ENCODE peak calls at places on chromosomes 3 and 15, in seven cellular contexts. One of them, this sample, is unnamed.
A peak's percentile ranks its signal among the peaks of the same experiment; 100 is the strongest.

GRCh38 chr15:94119215-94119815 is 112.0 kb upstream of the MCTP2 start:
- DNase-seq in A549: no peak
- DNase-seq in uterus: peak; percentile 63
- DNase-seq in lower lobe of right lung: no peak
- DNase-seq in hepatocyte: no peak
- DNase-seq in astrocyte: no peak
- DNase-seq in breast epithelium: no peak
- DNase-seq in this sample: no peak

GRCh38 chr15:93250212-93250611 is 161.2 kb upstream of the RGMA start:
- DNase-seq in A549: no peak
- DNase-seq in uterus: no peak
- DNase-seq in lower lobe of right lung: no peak
- DNase-seq in hepatocyte: no peak
- DNase-seq in astrocyte: no peak
- DNase-seq in breast epithelium: no peak
- DNase-seq in this sample: no peak

GRCh38 chr15:47965297-47965696 is 155.5 kb upstream of the SLC24A5 start:
- DNase-seq in A549: no peak
- DNase-seq in uterus: no peak
- DNase-seq in lower lobe of right lung: no peak
- DNase-seq in hepatocyte: no peak
- DNase-seq in astrocyte: no peak
- DNase-seq in breast epithelium: no peak
- DNase-seq in this sample: no peak

GRCh38 chr15:76335851-76336253 is 721 bp upstream of the ISL2 start:
- DNase-seq in A549: peak; percentile 81
- DNase-seq in uterus: no peak
- DNase-seq in lower lobe of right lung: no peak
- DNase-seq in hepatocyte: no peak
- DNase-seq in astrocyte: no peak
- DNase-seq in breast epithelium: no peak
- DNase-seq in this sample: no peak

GRCh38 chr3:179661777-179662176 is 8.9 kb downstream of the USP13 start:
- DNase-seq in A549: no peak
- DNase-seq in uterus: no peak
- DNase-seq in lower lobe of right lung: no peak
- DNase-seq in hepatocyte: no peak
- DNase-seq in astrocyte: no peak
- DNase-seq in breast epithelium: no peak
- DNase-seq in this sample: no peak

GRCh38 chr3:74059301-74059700 is 434.6 kb upstream of the PDZRN3 start:
- DNase-seq in A549: no peak
- DNase-seq in uterus: no peak
- DNase-seq in lower lobe of right lung: no peak
- DNase-seq in hepatocyte: no peak
- DNase-seq in astrocyte: no peak
- DNase-seq in breast epithelium: no peak
- DNase-seq in this sample: no peak

GRCh38 chr15:23073890-23074631 is 34.7 kb upstream of the TUBGCP5 start:
- DNase-seq in A549: no peak
- DNase-seq in uterus: no peak
- DNase-seq in lower lobe of right lung: peak; percentile 58
- DNase-seq in hepatocyte: no peak
- DNase-seq in astrocyte: no peak
- DNase-seq in breast epithelium: peak; percentile 69
- DNase-seq in this sample: peak; percentile 27

GRCh38 chr3:14254812-14255702 is 76.4 kb downstream of the LSM3 start:
- DNase-seq in A549: no peak
- DNase-seq in uterus: no peak
- DNase-seq in lower lobe of right lung: no peak
- DNase-seq in hepatocyte: no peak
- DNase-seq in astrocyte: no peak
- DNase-seq in breast epithelium: no peak
- DNase-seq in this sample: no peak

GRCh38 chr3:188734395-188734794 is 437.4 kb upstream of the TPRG1 start:
- DNase-seq in A549: no peak
- DNase-seq in uterus: no peak
- DNase-seq in lower lobe of right lung: no peak
- DNase-seq in hepatocyte: no peak
- DNase-seq in astrocyte: no peak
- DNase-seq in breast epithelium: no peak
- DNase-seq in this sample: no peak

GRCh38 chr15:47820047-47820779 is 102.9 kb downstream of the SEMA6D start:
- DNase-seq in A549: no peak
- DNase-seq in uterus: no peak
- DNase-seq in lower lobe of right lung: no peak
- DNase-seq in hepatocyte: no peak
- DNase-seq in astrocyte: peak; percentile 62
- DNase-seq in breast epithelium: no peak
- DNase-seq in this sample: no peak

GRCh38 chr15:66462630-66463029 is 34.9 kb downstream of the SNAPC5 start:
- DNase-seq in A549: no peak
- DNase-seq in uterus: no peak
- DNase-seq in lower lobe of right lung: no peak
- DNase-seq in hepatocyte: no peak
- DNase-seq in astrocyte: no peak
- DNase-seq in breast epithelium: no peak
- DNase-seq in this sample: no peak

GRCh38 chr3:69339766-69340165 is 46.1 kb downstream of the FRMD4B start:
- DNase-seq in A549: no peak
- DNase-seq in uterus: no peak
- DNase-seq in lower lobe of right lung: peak; percentile 65
- DNase-seq in hepatocyte: no peak
- DNase-seq in astrocyte: no peak
- DNase-seq in breast epithelium: no peak
- DNase-seq in this sample: no peak

GRCh38 chr3:73164622-73165021 is 103.2 kb downstream of the EBLN2 start:
- DNase-seq in A549: no peak
- DNase-seq in uterus: no peak
- DNase-seq in lower lobe of right lung: no peak
- DNase-seq in hepatocyte: no peak
- DNase-seq in astrocyte: no peak
- DNase-seq in breast epithelium: no peak
- DNase-seq in this sample: no peak

GRCh38 chr3:186385856-186386602 is 24.0 kb upstream of the DGKG start:
- DNase-seq in A549: no peak
- DNase-seq in uterus: no peak
- DNase-seq in lower lobe of right lung: no peak
- DNase-seq in hepatocyte: no peak
- DNase-seq in astrocyte: no peak
- DNase-seq in breast epithelium: no peak
- DNase-seq in this sample: no peak

GRCh38 chr3:132804498-132804897 is 82.3 kb upstream of the NPHP3 start:
- DNase-seq in A549: no peak
- DNase-seq in uterus: no peak
- DNase-seq in lower lobe of right lung: no peak
- DNase-seq in hepatocyte: no peak
- DNase-seq in astrocyte: peak; percentile 60
- DNase-seq in breast epithelium: no peak
- DNase-seq in this sample: no peak

GRCh38 chr3:69879051-69879450 is 120.5 kb upstream of the SAMMSON start:
- DNase-seq in A549: no peak
- DNase-seq in uterus: no peak
- DNase-seq in lower lobe of right lung: no peak
- DNase-seq in hepatocyte: no peak
- DNase-seq in astrocyte: no peak
- DNase-seq in breast epithelium: no peak
- DNase-seq in this sample: no peak

GRCh38 chr15:101810905-101811304 is 1.1 kb upstream of the OR4F15 start:
- DNase-seq in A549: no peak
- DNase-seq in uterus: no peak
- DNase-seq in lower lobe of right lung: no peak
- DNase-seq in hepatocyte: peak; percentile 22
- DNase-seq in astrocyte: peak; percentile 7
- DNase-seq in breast epithelium: no peak
- DNase-seq in this sample: no peak

GRCh38 chr3:167920747-167921146 is 175.0 kb downstream of the GOLIM4 start:
- DNase-seq in A549: no peak
- DNase-seq in uterus: no peak
- DNase-seq in lower lobe of right lung: no peak
- DNase-seq in hepatocyte: no peak
- DNase-seq in astrocyte: no peak
- DNase-seq in breast epithelium: no peak
- DNase-seq in this sample: no peak

GRCh38 chr3:69932087-69932486 is 67.4 kb upstream of the SAMMSON start:
- DNase-seq in A549: no peak
- DNase-seq in uterus: no peak
- DNase-seq in lower lobe of right lung: no peak
- DNase-seq in hepatocyte: no peak
- DNase-seq in astrocyte: no peak
- DNase-seq in breast epithelium: no peak
- DNase-seq in this sample: no peak

GRCh38 chr15:99154271-99154670 is 49.4 kb downstream of the SYNM start:
- DNase-seq in A549: no peak
- DNase-seq in uterus: no peak
- DNase-seq in lower lobe of right lung: no peak
- DNase-seq in hepatocyte: no peak
- DNase-seq in astrocyte: peak; percentile 29
- DNase-seq in breast epithelium: no peak
- DNase-seq in this sample: no peak

GRCh38 chr15:51681303-51681963 is at the start of gene SCG3:
- DNase-seq in A549: peak; percentile 25
- DNase-seq in uterus: peak; percentile 60
- DNase-seq in lower lobe of right lung: peak; percentile 88
- DNase-seq in hepatocyte: peak; percentile 94
- DNase-seq in astrocyte: peak; percentile 56
- DNase-seq in breast epithelium: peak; percentile 61
- DNase-seq in this sample: peak; percentile 92

GRCh38 chr3:157098121-157098822 is 61.7 kb downstream of the CCNL1 start:
- DNase-seq in A549: no peak
- DNase-seq in uterus: no peak
- DNase-seq in lower lobe of right lung: no peak
- DNase-seq in hepatocyte: no peak
- DNase-seq in astrocyte: peak; percentile 83
- DNase-seq in breast epithelium: no peak
- DNase-seq in this sample: no peak

GRCh38 chr15:66877558-66878285 is 175.7 kb downstream of the SMAD6 start:
- DNase-seq in A549: no peak
- DNase-seq in uterus: no peak
- DNase-seq in lower lobe of right lung: no peak
- DNase-seq in hepatocyte: no peak
- DNase-seq in astrocyte: no peak
- DNase-seq in breast epithelium: no peak
- DNase-seq in this sample: no peak

GRCh38 chr15:28024889-28025250 is 74.2 kb downstream of the OCA2 start:
- DNase-seq in A549: no peak
- DNase-seq in uterus: no peak
- DNase-seq in lower lobe of right lung: no peak
- DNase-seq in hepatocyte: no peak
- DNase-seq in astrocyte: no peak
- DNase-seq in breast epithelium: no peak
- DNase-seq in this sample: no peak

GRCh38 chr3:69095636-69096035 is 10.9 kb downstream of the ARL6IP5 start:
- DNase-seq in A549: no peak
- DNase-seq in uterus: no peak
- DNase-seq in lower lobe of right lung: no peak
- DNase-seq in hepatocyte: no peak
- DNase-seq in astrocyte: no peak
- DNase-seq in breast epithelium: no peak
- DNase-seq in this sample: no peak

GRCh38 chr3:23984934-23985333 is 39.8 kb downstream of the NR1D2 start:
- DNase-seq in A549: no peak
- DNase-seq in uterus: no peak
- DNase-seq in lower lobe of right lung: no peak
- DNase-seq in hepatocyte: no peak
- DNase-seq in astrocyte: no peak
- DNase-seq in breast epithelium: no peak
- DNase-seq in this sample: no peak

GRCh38 chr3:186589115-186589514 is 18.6 kb downstream of the DNAJB11 start:
- DNase-seq in A549: peak; percentile 27
- DNase-seq in uterus: no peak
- DNase-seq in lower lobe of right lung: no peak
- DNase-seq in hepatocyte: no peak
- DNase-seq in astrocyte: no peak
- DNase-seq in breast epithelium: no peak
- DNase-seq in this sample: no peak

GRCh38 chr3:22245122-22245521 is 494.1 kb upstream of the ZNF385D start:
- DNase-seq in A549: no peak
- DNase-seq in uterus: peak; percentile 15
- DNase-seq in lower lobe of right lung: no peak
- DNase-seq in hepatocyte: peak; percentile 20
- DNase-seq in astrocyte: peak; percentile 86
- DNase-seq in breast epithelium: no peak
- DNase-seq in this sample: no peak

GRCh38 chr3:193590088-193590856 is 2.7 kb upstream of the OPA1 start:
- DNase-seq in A549: no peak
- DNase-seq in uterus: no peak
- DNase-seq in lower lobe of right lung: no peak
- DNase-seq in hepatocyte: peak; percentile 29
- DNase-seq in astrocyte: peak; percentile 85
- DNase-seq in breast epithelium: no peak
- DNase-seq in this sample: no peak

DNA sequence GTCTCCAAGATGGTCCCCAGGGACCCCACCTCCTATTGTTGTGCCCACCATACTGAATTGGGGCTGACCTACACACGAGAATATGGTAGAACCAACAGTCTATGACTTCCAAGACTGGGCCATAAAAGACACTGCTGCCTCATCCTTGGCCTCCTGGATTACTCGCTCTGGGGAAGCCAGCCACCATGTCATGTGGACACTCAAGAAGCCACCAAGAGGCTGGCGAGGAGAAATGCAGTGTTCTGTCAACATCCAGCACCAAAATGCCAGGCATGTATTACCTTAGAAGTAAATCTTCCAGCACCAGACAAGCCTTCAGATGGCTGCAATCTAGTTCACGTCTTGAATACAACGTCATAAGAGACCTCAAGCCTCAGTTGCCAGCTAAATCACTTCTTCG is 17.1 kb upstream of the TPM1 start:
- DNase-seq in A549: no peak
- DNase-seq in uterus: no peak
- DNase-seq in lower lobe of right lung: no peak
- DNase-seq in hepatocyte: no peak
- DNase-seq in astrocyte: no peak
- DNase-seq in breast epithelium: no peak
- DNase-seq in this sample: no peak
- H3K4me3 ChIP-seq in A549: no peak overlapping the region
- H3K4me3 ChIP-seq in uterus: no peak overlapping the region
- H3K4me3 ChIP-seq in lower lobe of right lung: no peak overlapping the region
- H3K4me3 ChIP-seq in hepatocyte: no peak overlapping the region
- H3K4me3 ChIP-seq in astrocyte: no peak overlapping the region
- H3K4me3 ChIP-seq in breast epithelium: no peak overlapping the region
- H3K4me3 ChIP-seq in this sample: no peak overlapping the region

GRCh38 chr3:11545186-11545851 is 98.4 kb downstream of the VGLL4 start:
- DNase-seq in A549: no peak
- DNase-seq in uterus: no peak
- DNase-seq in lower lobe of right lung: no peak
- DNase-seq in hepatocyte: no peak
- DNase-seq in astrocyte: no peak
- DNase-seq in breast epithelium: peak; percentile 49
- DNase-seq in this sample: no peak
- TF ChIP-seq CTCF in A549: no peak
- TF ChIP-seq CTCF in uterus: no peak
- TF ChIP-seq CTCF in lower lobe of right lung: no peak
- TF ChIP-seq CTCF in hepatocyte: no peak
- TF ChIP-seq CTCF in astrocyte: no peak
- TF ChIP-seq CTCF in breast epithelium: no peak
- TF ChIP-seq CTCF in this sample: no peak

GRCh38 chr3:99867594-99868437 is 50.2 kb downstream of the CMSS1 start:
- DNase-seq in A549: no peak
- DNase-seq in uterus: no peak
- DNase-seq in lower lobe of right lung: no peak
- DNase-seq in hepatocyte: no peak
- DNase-seq in astrocyte: no peak
- DNase-seq in breast epithelium: no peak
- DNase-seq in this sample: no peak
- H3K4me3 ChIP-seq in A549: no peak overlapping the region
- H3K4me3 ChIP-seq in uterus: no peak overlapping the region
- H3K4me3 ChIP-seq in lower lobe of right lung: no peak overlapping the region
- H3K4me3 ChIP-seq in hepatocyte: no peak overlapping the region
- H3K4me3 ChIP-seq in astrocyte: no peak overlapping the region
- H3K4me3 ChIP-seq in breast epithelium: no peak overlapping the region
- H3K4me3 ChIP-seq in this sample: no peak overlapping the region

GRCh38 chr15:83208357-83208661 is 686 bp upstream of the HDGFL3 start:
- DNase-seq in A549: no peak
- DNase-seq in uterus: no peak
- DNase-seq in lower lobe of right lung: no peak
- DNase-seq in hepatocyte: no peak
- DNase-seq in astrocyte: no peak
- DNase-seq in breast epithelium: no peak
- DNase-seq in this sample: no peak
- TF ChIP-seq CTCF in A549: peak; percentile 0
- TF ChIP-seq CTCF in uterus: no peak
- TF ChIP-seq CTCF in lower lobe of right lung: no peak
- TF ChIP-seq CTCF in hepatocyte: peak; percentile 25
- TF ChIP-seq CTCF in astrocyte: no peak
- TF ChIP-seq CTCF in breast epithelium: no peak
- TF ChIP-seq CTCF in this sample: no peak